ENCODE peak calls at places on chromosomes 13 and 19, in seven cellular contexts. Z is HCT116, U is endothelial cell of umbilical vein, F is HepG2, G is GM12878, N is H1, L is K562. K is an unnamed sample.

GRCh38 chr13:33676700-33677048 is 141.3 kb upstream of the RFC3 start:
- DNase-seq in G (no peak), L (no peak), Z (no peak), U (peak), F (peak), N (no peak), K (peak)

GRCh38 chr19:7658219-7658686 is 10.6 kb upstream of the RETN start:
- DNase-seq in U (no peak), F (no peak), G (peak), Z (no peak), L (no peak), N (no peak), K (no peak)

GRCh38 chr13:99374994-99375805 is 68.0 kb upstream of the GPR183 start:
- DNase-seq in F (no peak), G (no peak), Z (no peak), N (peak), U (no peak), L (no peak), K (no peak)

GRCh38 chr19:2603320-2603719 is 99.2 kb downstream of the GNG7 start:
- DNase-seq in G (no peak), U (no peak), L (no peak), Z (no peak), N (no peak), F (no peak), K (no peak)

GRCh38 chr13:72221276-72221962 is 354.4 kb upstream of the DACH1 start:
- DNase-seq in G (no peak), F (peak), U (peak), Z (peak), L (peak), N (peak), K (no peak)

GRCh38 chr13:60090579-60090978 is 73.1 kb downstream of the DIAPH3 start:
- DNase-seq in G (no peak), U (peak), L (no peak), F (no peak), Z (no peak), N (no peak), K (peak)

GRCh38 chr13:49604570-49604969 is 19.2 kb upstream of the RCBTB1 start:
- DNase-seq in N (no peak), F (peak), L (peak), U (no peak), G (no peak), Z (no peak), K (no peak)

GRCh38 chr13:98489446-98490194 is 87.3 kb downstream of the STK24 start:
- DNase-seq in G (no peak), Z (no peak), U (no peak), F (no peak), L (no peak), N (no peak), K (no peak)

GRCh38 chr19:45251452-45252354 is 632 bp downstream of the MARK4 start:
- DNase-seq in L (no peak), U (no peak), N (peak), G (no peak), Z (no peak), F (no peak), K (no peak)

DNA sequence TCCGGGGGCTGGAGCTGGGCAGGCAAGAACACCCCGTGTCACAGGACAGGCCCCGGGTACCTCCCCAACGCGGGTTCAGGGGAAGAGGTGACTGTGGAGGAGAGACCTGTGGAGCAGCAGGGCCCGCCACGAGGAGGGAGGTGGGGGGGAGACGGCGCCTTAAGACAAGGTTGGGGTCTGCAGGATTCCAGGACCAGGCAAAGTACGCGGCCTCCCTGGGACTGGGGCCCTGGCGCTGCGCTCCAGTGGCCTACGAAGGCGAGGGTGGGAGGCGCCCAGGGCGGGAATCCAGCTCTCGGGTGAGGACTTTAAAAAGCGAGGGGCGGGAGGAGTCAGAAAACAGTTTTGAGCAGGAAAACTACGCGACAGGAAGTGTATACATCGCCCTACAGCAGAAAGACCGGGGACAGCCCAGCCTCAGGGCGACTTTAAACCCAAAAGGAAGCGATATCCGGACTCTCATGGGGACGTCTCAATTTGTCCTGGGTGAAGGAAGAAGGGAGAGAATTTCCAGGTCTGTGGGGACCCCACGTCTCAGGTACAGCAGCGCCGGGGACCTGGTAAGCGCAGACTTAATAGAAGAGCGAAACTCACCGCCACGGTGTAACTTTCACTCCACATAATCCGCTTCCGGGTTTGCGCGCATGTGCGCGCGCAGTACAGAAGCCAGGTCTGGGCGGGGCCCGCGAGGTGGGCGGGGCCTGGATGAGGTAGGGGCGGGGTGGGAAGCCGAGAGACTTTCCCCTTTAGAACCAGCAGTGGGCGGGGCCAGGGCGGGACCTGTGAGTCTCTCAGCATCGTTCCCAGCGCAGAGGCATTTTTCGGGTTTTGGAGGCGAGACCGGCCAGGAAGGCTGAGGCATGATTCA is at the start of gene ZNF83:
- DNase-seq in F (peak), G (peak), U (peak), Z (peak), N (peak), L (peak), K (peak)
- TF ChIP-seq POLR2A in F (peak), G (peak), U (peak), Z (no peak), N (peak), L (peak), K (peak)

GRCh38 chr19:40464059-40465024 is 1.2 kb downstream of the BLVRB start:
- DNase-seq in Z (peak), U (peak), N (peak), G (no peak), F (peak), L (peak), K (peak)

GRCh38 chr19:40465025-40465780 is at the start of gene BLVRB:
- DNase-seq in N (no peak), L (no peak), Z (no peak), G (no peak), U (no peak), F (peak), K (peak)

GRCh38 chr19:40466219-40467006 is at the start of gene SPTBN4:
- DNase-seq in G (peak), L (no peak), F (no peak), Z (no peak), U (no peak), N (peak), K (no peak)

GRCh38 chr19:40467007-40467565 is 285 bp downstream of the SPTBN4 start:
- DNase-seq in Z (no peak), U (no peak), F (no peak), G (no peak), N (peak), L (no peak), K (no peak)

GRCh38 chr19:40465781-40466218 is 255 bp upstream of the BLVRB start:
- DNase-seq in F (peak), U (peak), Z (peak), N (peak), G (peak), L (peak), K (peak)
- H3K9ac ChIP-seq in F (peak), U (peak), Z (peak), N (peak), G (peak), L (peak), K (no peak)

DNA sequence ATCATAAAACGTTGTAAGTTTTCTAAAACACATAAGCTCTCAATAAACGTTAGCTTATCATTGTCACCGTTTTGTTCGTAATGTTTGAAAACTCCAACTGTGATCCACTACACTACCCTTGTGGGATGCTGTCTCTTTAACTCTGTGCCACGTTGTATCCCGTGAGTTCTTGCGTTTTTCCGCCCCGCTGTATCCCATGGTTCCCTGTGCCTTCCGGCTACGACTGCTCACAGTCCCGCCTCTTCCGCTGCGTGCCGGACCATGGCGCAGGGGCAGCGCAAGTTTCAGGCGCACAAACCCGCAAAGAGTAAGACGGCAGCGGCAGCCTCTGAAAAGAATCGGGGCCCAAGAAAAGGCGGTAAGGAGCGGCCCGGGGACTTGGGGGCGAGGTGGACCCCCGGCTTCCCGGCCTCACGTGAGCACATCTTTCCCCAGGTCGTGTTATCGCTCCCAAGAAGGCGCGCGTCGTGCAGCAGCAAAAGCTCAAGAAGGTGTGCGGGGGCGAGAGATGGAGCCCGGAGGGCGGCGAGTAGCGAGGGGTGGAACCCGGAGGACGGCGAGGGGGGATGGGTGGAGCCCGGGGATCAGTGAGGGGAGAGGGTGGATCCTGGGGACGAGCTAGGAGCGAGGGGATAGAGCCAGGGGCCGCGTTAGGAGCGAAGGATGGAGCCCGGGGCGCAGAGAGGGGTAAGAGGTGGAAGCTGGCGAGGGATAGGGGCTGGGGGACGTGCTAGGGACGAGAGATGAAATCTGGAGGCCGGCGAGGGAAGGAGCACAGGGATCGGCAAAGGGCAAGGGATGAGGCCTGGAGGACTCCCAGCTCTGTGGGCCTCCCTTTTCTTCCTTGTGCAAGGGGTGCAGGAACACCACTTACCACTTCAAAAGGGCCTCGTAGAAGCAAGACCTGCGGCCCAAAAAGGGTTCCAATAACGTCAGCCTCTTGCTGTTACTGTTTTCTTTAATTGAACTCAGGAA is at the start of gene C19orf53:
- DNase-seq in N (peak), U (peak), G (peak), L (peak), F (peak), Z (peak), K (peak)
- TF ChIP-seq POLR2A in N (peak), U (peak), G (peak), L (peak), F (no peak), Z (peak), K (peak)

GRCh38 chr13:45003417-45003816 is 14.1 kb downstream of the GPALPP1 start:
- DNase-seq in F (no peak), G (no peak), N (no peak), L (no peak), Z (no peak), U (no peak), K (no peak)
- H3K9ac ChIP-seq in F (no peak), G (no peak), N (no peak), L (no peak), Z (no peak), U (no peak), K (no peak)